ENCODE peak calls at places on chromosomes 16 and 17, in ten cellular contexts. One of them, this sample, is unnamed.

GRCh38 chr17:72445055-72445991 is 324.5 kb downstream of the SOX9 start:
- ATAC-seq in RWPE2: no peak
- ATAC-seq in effector memory CD8-positive, alpha-beta T cell: no peak
- ATAC-seq in gastroesophageal sphincter: no peak
- ATAC-seq in CD4-positive, alpha-beta T cell: no peak
- ATAC-seq in stimulated activated naive CD8-positive, alpha-beta T cell treated with anti-CD3 and anti-CD28 coated beads, Interleukin-15, Interleukin-2, amounts not matched to agents 100 U/mL and 50 U/mL, for 24 hours: no peak
- ATAC-seq in CD4-positive, CD25-positive, alpha-beta regulatory T cell: no peak
- ATAC-seq in activated CD8-positive, alpha-beta memory T cell treated with anti-CD3 and anti-CD28 coated beads, Interleukin-2, amount 10 ng/mL, durations not matched to agents 7 days and 5 days: no peak
- ATAC-seq in activated T-cell treated with anti-CD3 and anti-CD28 coated beads, Interleukin-2, amount 50 U/mL, for 4 hours: no peak
- ATAC-seq in activated CD4-positive, alpha-beta T cell treated with anti-CD3 and anti-CD28 coated beads for 36 hours: no peak
- ATAC-seq in this sample: no peak

GRCh38 chr17:4010754-4011153 is 46.5 kb upstream of the ATP2A3 start:
- ATAC-seq in effector memory CD8-positive, alpha-beta T cell: no peak
- ATAC-seq in activated T-cell treated with anti-CD3 and anti-CD28 coated beads, Interleukin-2, amount 50 U/mL, for 4 hours: no peak
- ATAC-seq in RWPE2: no peak
- ATAC-seq in CD4-positive, CD25-positive, alpha-beta regulatory T cell: no peak
- ATAC-seq in gastroesophageal sphincter: no peak
- ATAC-seq in CD4-positive, alpha-beta T cell: no peak
- ATAC-seq in stimulated activated naive CD8-positive, alpha-beta T cell treated with anti-CD3 and anti-CD28 coated beads, Interleukin-15, Interleukin-2, amounts not matched to agents 100 U/mL and 50 U/mL, for 24 hours: no peak
- ATAC-seq in activated CD8-positive, alpha-beta memory T cell treated with anti-CD3 and anti-CD28 coated beads, Interleukin-2, amount 10 ng/mL, durations not matched to agents 7 days and 5 days: no peak
- ATAC-seq in activated CD4-positive, alpha-beta T cell treated with anti-CD3 and anti-CD28 coated beads for 36 hours: no peak
- ATAC-seq in this sample: no peak

GRCh38 chr17:4327638-4328037 is 38.8 kb downstream of the UBE2G1 start:
- ATAC-seq in CD4-positive, alpha-beta T cell: no peak
- ATAC-seq in RWPE2: peak
- ATAC-seq in activated T-cell treated with anti-CD3 and anti-CD28 coated beads, Interleukin-2, amount 50 U/mL, for 4 hours: no peak
- ATAC-seq in stimulated activated naive CD8-positive, alpha-beta T cell treated with anti-CD3 and anti-CD28 coated beads, Interleukin-15, Interleukin-2, amounts not matched to agents 100 U/mL and 50 U/mL, for 24 hours: no peak
- ATAC-seq in activated CD8-positive, alpha-beta memory T cell treated with anti-CD3 and anti-CD28 coated beads, Interleukin-2, amount 10 ng/mL, durations not matched to agents 7 days and 5 days: no peak
- ATAC-seq in activated CD4-positive, alpha-beta T cell treated with anti-CD3 and anti-CD28 coated beads for 36 hours: no peak
- ATAC-seq in effector memory CD8-positive, alpha-beta T cell: no peak
- ATAC-seq in gastroesophageal sphincter: peak
- ATAC-seq in CD4-positive, CD25-positive, alpha-beta regulatory T cell: no peak
- ATAC-seq in this sample: peak

GRCh38 chr17:40447148-40447644 is 3.9 kb downstream of the IGFBP4 start:
- ATAC-seq in activated CD8-positive, alpha-beta memory T cell treated with anti-CD3 and anti-CD28 coated beads, Interleukin-2, amount 10 ng/mL, durations not matched to agents 7 days and 5 days: no peak
- ATAC-seq in CD4-positive, CD25-positive, alpha-beta regulatory T cell: no peak
- ATAC-seq in gastroesophageal sphincter: peak
- ATAC-seq in CD4-positive, alpha-beta T cell: no peak
- ATAC-seq in RWPE2: no peak
- ATAC-seq in stimulated activated naive CD8-positive, alpha-beta T cell treated with anti-CD3 and anti-CD28 coated beads, Interleukin-15, Interleukin-2, amounts not matched to agents 100 U/mL and 50 U/mL, for 24 hours: no peak
- ATAC-seq in activated CD4-positive, alpha-beta T cell treated with anti-CD3 and anti-CD28 coated beads for 36 hours: no peak
- ATAC-seq in effector memory CD8-positive, alpha-beta T cell: no peak
- ATAC-seq in activated T-cell treated with anti-CD3 and anti-CD28 coated beads, Interleukin-2, amount 50 U/mL, for 4 hours: no peak
- ATAC-seq in this sample: no peak

GRCh38 chr17:82235775-82236141 is 6.9 kb downstream of the SLC16A3 start:
- ATAC-seq in activated CD8-positive, alpha-beta memory T cell treated with anti-CD3 and anti-CD28 coated beads, Interleukin-2, amount 10 ng/mL, durations not matched to agents 7 days and 5 days: no peak
- ATAC-seq in CD4-positive, alpha-beta T cell: no peak
- ATAC-seq in effector memory CD8-positive, alpha-beta T cell: no peak
- ATAC-seq in gastroesophageal sphincter: no peak
- ATAC-seq in CD4-positive, CD25-positive, alpha-beta regulatory T cell: no peak
- ATAC-seq in RWPE2: peak
- ATAC-seq in activated T-cell treated with anti-CD3 and anti-CD28 coated beads, Interleukin-2, amount 50 U/mL, for 4 hours: no peak
- ATAC-seq in activated CD4-positive, alpha-beta T cell treated with anti-CD3 and anti-CD28 coated beads for 36 hours: no peak
- ATAC-seq in stimulated activated naive CD8-positive, alpha-beta T cell treated with anti-CD3 and anti-CD28 coated beads, Interleukin-15, Interleukin-2, amounts not matched to agents 100 U/mL and 50 U/mL, for 24 hours: no peak
- ATAC-seq in this sample: peak

GRCh38 chr16:46932802-46933201 is 40.7 kb downstream of the DNAJA2 start:
- ATAC-seq in effector memory CD8-positive, alpha-beta T cell: no peak
- ATAC-seq in activated CD8-positive, alpha-beta memory T cell treated with anti-CD3 and anti-CD28 coated beads, Interleukin-2, amount 10 ng/mL, durations not matched to agents 7 days and 5 days: no peak
- ATAC-seq in gastroesophageal sphincter: no peak
- ATAC-seq in stimulated activated naive CD8-positive, alpha-beta T cell treated with anti-CD3 and anti-CD28 coated beads, Interleukin-15, Interleukin-2, amounts not matched to agents 100 U/mL and 50 U/mL, for 24 hours: no peak
- ATAC-seq in CD4-positive, CD25-positive, alpha-beta regulatory T cell: no peak
- ATAC-seq in activated T-cell treated with anti-CD3 and anti-CD28 coated beads, Interleukin-2, amount 50 U/mL, for 4 hours: no peak
- ATAC-seq in activated CD4-positive, alpha-beta T cell treated with anti-CD3 and anti-CD28 coated beads for 36 hours: no peak
- ATAC-seq in CD4-positive, alpha-beta T cell: no peak
- ATAC-seq in RWPE2: peak
- ATAC-seq in this sample: peak

GRCh38 chr17:6752068-6752909 is 3.6 kb upstream of the XAF1 start:
- ATAC-seq in RWPE2: peak
- ATAC-seq in CD4-positive, CD25-positive, alpha-beta regulatory T cell: no peak
- ATAC-seq in gastroesophageal sphincter: peak
- ATAC-seq in activated T-cell treated with anti-CD3 and anti-CD28 coated beads, Interleukin-2, amount 50 U/mL, for 4 hours: no peak
- ATAC-seq in activated CD8-positive, alpha-beta memory T cell treated with anti-CD3 and anti-CD28 coated beads, Interleukin-2, amount 10 ng/mL, durations not matched to agents 7 days and 5 days: no peak
- ATAC-seq in effector memory CD8-positive, alpha-beta T cell: peak
- ATAC-seq in activated CD4-positive, alpha-beta T cell treated with anti-CD3 and anti-CD28 coated beads for 36 hours: no peak
- ATAC-seq in stimulated activated naive CD8-positive, alpha-beta T cell treated with anti-CD3 and anti-CD28 coated beads, Interleukin-15, Interleukin-2, amounts not matched to agents 100 U/mL and 50 U/mL, for 24 hours: no peak
- ATAC-seq in CD4-positive, alpha-beta T cell: no peak
- ATAC-seq in this sample: peak

GRCh38 chr16:9260665-9261064 is 169.2 kb downstream of the HAPSTR1 start:
- ATAC-seq in CD4-positive, alpha-beta T cell: no peak
- ATAC-seq in RWPE2: no peak
- ATAC-seq in CD4-positive, CD25-positive, alpha-beta regulatory T cell: no peak
- ATAC-seq in activated CD8-positive, alpha-beta memory T cell treated with anti-CD3 and anti-CD28 coated beads, Interleukin-2, amount 10 ng/mL, durations not matched to agents 7 days and 5 days: no peak
- ATAC-seq in activated CD4-positive, alpha-beta T cell treated with anti-CD3 and anti-CD28 coated beads for 36 hours: no peak
- ATAC-seq in gastroesophageal sphincter: no peak
- ATAC-seq in activated T-cell treated with anti-CD3 and anti-CD28 coated beads, Interleukin-2, amount 50 U/mL, for 4 hours: no peak
- ATAC-seq in effector memory CD8-positive, alpha-beta T cell: no peak
- ATAC-seq in stimulated activated naive CD8-positive, alpha-beta T cell treated with anti-CD3 and anti-CD28 coated beads, Interleukin-15, Interleukin-2, amounts not matched to agents 100 U/mL and 50 U/mL, for 24 hours: no peak
- ATAC-seq in this sample: no peak

GRCh38 chr17:79669861-79670260 is 59.0 kb upstream of the RBFOX3 start:
- ATAC-seq in activated CD8-positive, alpha-beta memory T cell treated with anti-CD3 and anti-CD28 coated beads, Interleukin-2, amount 10 ng/mL, durations not matched to agents 7 days and 5 days: no peak
- ATAC-seq in CD4-positive, CD25-positive, alpha-beta regulatory T cell: no peak
- ATAC-seq in activated CD4-positive, alpha-beta T cell treated with anti-CD3 and anti-CD28 coated beads for 36 hours: no peak
- ATAC-seq in effector memory CD8-positive, alpha-beta T cell: no peak
- ATAC-seq in CD4-positive, alpha-beta T cell: no peak
- ATAC-seq in RWPE2: no peak
- ATAC-seq in activated T-cell treated with anti-CD3 and anti-CD28 coated beads, Interleukin-2, amount 50 U/mL, for 4 hours: no peak
- ATAC-seq in stimulated activated naive CD8-positive, alpha-beta T cell treated with anti-CD3 and anti-CD28 coated beads, Interleukin-15, Interleukin-2, amounts not matched to agents 100 U/mL and 50 U/mL, for 24 hours: no peak
- ATAC-seq in gastroesophageal sphincter: no peak
- ATAC-seq in this sample: no peak

GRCh38 chr17:40576113-40576740 is 11.0 kb upstream of the CCR7 start:
- ATAC-seq in gastroesophageal sphincter: no peak
- ATAC-seq in activated T-cell treated with anti-CD3 and anti-CD28 coated beads, Interleukin-2, amount 50 U/mL, for 4 hours: peak
- ATAC-seq in CD4-positive, alpha-beta T cell: peak
- ATAC-seq in stimulated activated naive CD8-positive, alpha-beta T cell treated with anti-CD3 and anti-CD28 coated beads, Interleukin-15, Interleukin-2, amounts not matched to agents 100 U/mL and 50 U/mL, for 24 hours: no peak
- ATAC-seq in activated CD4-positive, alpha-beta T cell treated with anti-CD3 and anti-CD28 coated beads for 36 hours: no peak
- ATAC-seq in activated CD8-positive, alpha-beta memory T cell treated with anti-CD3 and anti-CD28 coated beads, Interleukin-2, amount 10 ng/mL, durations not matched to agents 7 days and 5 days: no peak
- ATAC-seq in RWPE2: no peak
- ATAC-seq in CD4-positive, CD25-positive, alpha-beta regulatory T cell: peak
- ATAC-seq in effector memory CD8-positive, alpha-beta T cell: no peak
- ATAC-seq in this sample: peak

GRCh38 chr17:64147110-64148016 is 17.4 kb upstream of the ERN1 start:
- ATAC-seq in gastroesophageal sphincter: no peak
- ATAC-seq in activated CD4-positive, alpha-beta T cell treated with anti-CD3 and anti-CD28 coated beads for 36 hours: no peak
- ATAC-seq in CD4-positive, CD25-positive, alpha-beta regulatory T cell: no peak
- ATAC-seq in activated CD8-positive, alpha-beta memory T cell treated with anti-CD3 and anti-CD28 coated beads, Interleukin-2, amount 10 ng/mL, durations not matched to agents 7 days and 5 days: no peak
- ATAC-seq in stimulated activated naive CD8-positive, alpha-beta T cell treated with anti-CD3 and anti-CD28 coated beads, Interleukin-15, Interleukin-2, amounts not matched to agents 100 U/mL and 50 U/mL, for 24 hours: no peak
- ATAC-seq in activated T-cell treated with anti-CD3 and anti-CD28 coated beads, Interleukin-2, amount 50 U/mL, for 4 hours: no peak
- ATAC-seq in effector memory CD8-positive, alpha-beta T cell: no peak
- ATAC-seq in CD4-positive, alpha-beta T cell: no peak
- ATAC-seq in RWPE2: peak
- ATAC-seq in this sample: no peak

GRCh38 chr16:943971-944370 is 26.8 kb downstream of the LMF1 start:
- ATAC-seq in RWPE2: no peak
- ATAC-seq in CD4-positive, CD25-positive, alpha-beta regulatory T cell: no peak
- ATAC-seq in gastroesophageal sphincter: no peak
- ATAC-seq in activated CD4-positive, alpha-beta T cell treated with anti-CD3 and anti-CD28 coated beads for 36 hours: no peak
- ATAC-seq in CD4-positive, alpha-beta T cell: no peak
- ATAC-seq in stimulated activated naive CD8-positive, alpha-beta T cell treated with anti-CD3 and anti-CD28 coated beads, Interleukin-15, Interleukin-2, amounts not matched to agents 100 U/mL and 50 U/mL, for 24 hours: no peak
- ATAC-seq in effector memory CD8-positive, alpha-beta T cell: no peak
- ATAC-seq in activated CD8-positive, alpha-beta memory T cell treated with anti-CD3 and anti-CD28 coated beads, Interleukin-2, amount 10 ng/mL, durations not matched to agents 7 days and 5 days: no peak
- ATAC-seq in activated T-cell treated with anti-CD3 and anti-CD28 coated beads, Interleukin-2, amount 50 U/mL, for 4 hours: no peak
- ATAC-seq in this sample: no peak

GRCh38 chr16:58678716-58679115 is 5.9 kb downstream of the SLC38A7 start:
- ATAC-seq in CD4-positive, alpha-beta T cell: no peak
- ATAC-seq in RWPE2: peak
- ATAC-seq in effector memory CD8-positive, alpha-beta T cell: no peak
- ATAC-seq in stimulated activated naive CD8-positive, alpha-beta T cell treated with anti-CD3 and anti-CD28 coated beads, Interleukin-15, Interleukin-2, amounts not matched to agents 100 U/mL and 50 U/mL, for 24 hours: no peak
- ATAC-seq in activated CD4-positive, alpha-beta T cell treated with anti-CD3 and anti-CD28 coated beads for 36 hours: no peak
- ATAC-seq in activated CD8-positive, alpha-beta memory T cell treated with anti-CD3 and anti-CD28 coated beads, Interleukin-2, amount 10 ng/mL, durations not matched to agents 7 days and 5 days: no peak
- ATAC-seq in gastroesophageal sphincter: no peak
- ATAC-seq in CD4-positive, CD25-positive, alpha-beta regulatory T cell: no peak
- ATAC-seq in activated T-cell treated with anti-CD3 and anti-CD28 coated beads, Interleukin-2, amount 50 U/mL, for 4 hours: no peak
- ATAC-seq in this sample: peak

GRCh38 chr16:24523569-24523968 is 15.8 kb upstream of the RBBP6 start:
- ATAC-seq in CD4-positive, alpha-beta T cell: no peak
- ATAC-seq in RWPE2: peak
- ATAC-seq in activated CD8-positive, alpha-beta memory T cell treated with anti-CD3 and anti-CD28 coated beads, Interleukin-2, amount 10 ng/mL, durations not matched to agents 7 days and 5 days: no peak
- ATAC-seq in CD4-positive, CD25-positive, alpha-beta regulatory T cell: no peak
- ATAC-seq in effector memory CD8-positive, alpha-beta T cell: no peak
- ATAC-seq in stimulated activated naive CD8-positive, alpha-beta T cell treated with anti-CD3 and anti-CD28 coated beads, Interleukin-15, Interleukin-2, amounts not matched to agents 100 U/mL and 50 U/mL, for 24 hours: no peak
- ATAC-seq in activated CD4-positive, alpha-beta T cell treated with anti-CD3 and anti-CD28 coated beads for 36 hours: no peak
- ATAC-seq in gastroesophageal sphincter: no peak
- ATAC-seq in activated T-cell treated with anti-CD3 and anti-CD28 coated beads, Interleukin-2, amount 50 U/mL, for 4 hours: no peak
- ATAC-seq in this sample: peak

GRCh38 chr16:11986521-11987057 is 10.1 kb downstream of the SNX29 start:
- ATAC-seq in gastroesophageal sphincter: no peak
- ATAC-seq in CD4-positive, alpha-beta T cell: no peak
- ATAC-seq in activated CD4-positive, alpha-beta T cell treated with anti-CD3 and anti-CD28 coated beads for 36 hours: no peak
- ATAC-seq in CD4-positive, CD25-positive, alpha-beta regulatory T cell: no peak
- ATAC-seq in activated CD8-positive, alpha-beta memory T cell treated with anti-CD3 and anti-CD28 coated beads, Interleukin-2, amount 10 ng/mL, durations not matched to agents 7 days and 5 days: no peak
- ATAC-seq in activated T-cell treated with anti-CD3 and anti-CD28 coated beads, Interleukin-2, amount 50 U/mL, for 4 hours: no peak
- ATAC-seq in stimulated activated naive CD8-positive, alpha-beta T cell treated with anti-CD3 and anti-CD28 coated beads, Interleukin-15, Interleukin-2, amounts not matched to agents 100 U/mL and 50 U/mL, for 24 hours: no peak
- ATAC-seq in effector memory CD8-positive, alpha-beta T cell: no peak
- ATAC-seq in RWPE2: no peak
- ATAC-seq in this sample: no peak

GRCh38 chr16:11629071-11630030 is 38.9 kb upstream of the SNN start:
- ATAC-seq in activated CD8-positive, alpha-beta memory T cell treated with anti-CD3 and anti-CD28 coated beads, Interleukin-2, amount 10 ng/mL, durations not matched to agents 7 days and 5 days: no peak
- ATAC-seq in CD4-positive, CD25-positive, alpha-beta regulatory T cell: no peak
- ATAC-seq in stimulated activated naive CD8-positive, alpha-beta T cell treated with anti-CD3 and anti-CD28 coated beads, Interleukin-15, Interleukin-2, amounts not matched to agents 100 U/mL and 50 U/mL, for 24 hours: peak
- ATAC-seq in RWPE2: no peak
- ATAC-seq in activated T-cell treated with anti-CD3 and anti-CD28 coated beads, Interleukin-2, amount 50 U/mL, for 4 hours: peak
- ATAC-seq in gastroesophageal sphincter: peak
- ATAC-seq in effector memory CD8-positive, alpha-beta T cell: no peak
- ATAC-seq in activated CD4-positive, alpha-beta T cell treated with anti-CD3 and anti-CD28 coated beads for 36 hours: peak
- ATAC-seq in CD4-positive, alpha-beta T cell: peak
- ATAC-seq in this sample: no peak

GRCh38 chr16:69485361-69485760 is 60.9 kb downstream of the CYB5B start:
- ATAC-seq in gastroesophageal sphincter: no peak
- ATAC-seq in activated CD8-positive, alpha-beta memory T cell treated with anti-CD3 and anti-CD28 coated beads, Interleukin-2, amount 10 ng/mL, durations not matched to agents 7 days and 5 days: no peak
- ATAC-seq in RWPE2: no peak
- ATAC-seq in CD4-positive, alpha-beta T cell: no peak
- ATAC-seq in activated CD4-positive, alpha-beta T cell treated with anti-CD3 and anti-CD28 coated beads for 36 hours: no peak
- ATAC-seq in effector memory CD8-positive, alpha-beta T cell: no peak
- ATAC-seq in activated T-cell treated with anti-CD3 and anti-CD28 coated beads, Interleukin-2, amount 50 U/mL, for 4 hours: no peak
- ATAC-seq in CD4-positive, CD25-positive, alpha-beta regulatory T cell: no peak
- ATAC-seq in stimulated activated naive CD8-positive, alpha-beta T cell treated with anti-CD3 and anti-CD28 coated beads, Interleukin-15, Interleukin-2, amounts not matched to agents 100 U/mL and 50 U/mL, for 24 hours: no peak
- ATAC-seq in this sample: no peak

GRCh38 chr17:17824780-17825614 is 11.8 kb downstream of the SREBF1 start:
- ATAC-seq in stimulated activated naive CD8-positive, alpha-beta T cell treated with anti-CD3 and anti-CD28 coated beads, Interleukin-15, Interleukin-2, amounts not matched to agents 100 U/mL and 50 U/mL, for 24 hours: no peak
- ATAC-seq in CD4-positive, alpha-beta T cell: no peak
- ATAC-seq in effector memory CD8-positive, alpha-beta T cell: no peak
- ATAC-seq in activated T-cell treated with anti-CD3 and anti-CD28 coated beads, Interleukin-2, amount 50 U/mL, for 4 hours: no peak
- ATAC-seq in activated CD4-positive, alpha-beta T cell treated with anti-CD3 and anti-CD28 coated beads for 36 hours: no peak
- ATAC-seq in gastroesophageal sphincter: no peak
- ATAC-seq in CD4-positive, CD25-positive, alpha-beta regulatory T cell: no peak
- ATAC-seq in activated CD8-positive, alpha-beta memory T cell treated with anti-CD3 and anti-CD28 coated beads, Interleukin-2, amount 10 ng/mL, durations not matched to agents 7 days and 5 days: no peak
- ATAC-seq in RWPE2: no peak
- ATAC-seq in this sample: no peak

GRCh38 chr16:57672416-57672815 is 4.3 kb downstream of the ADGRG3 start:
- ATAC-seq in CD4-positive, CD25-positive, alpha-beta regulatory T cell: no peak
- ATAC-seq in activated T-cell treated with anti-CD3 and anti-CD28 coated beads, Interleukin-2, amount 50 U/mL, for 4 hours: no peak
- ATAC-seq in RWPE2: no peak
- ATAC-seq in CD4-positive, alpha-beta T cell: no peak
- ATAC-seq in stimulated activated naive CD8-positive, alpha-beta T cell treated with anti-CD3 and anti-CD28 coated beads, Interleukin-15, Interleukin-2, amounts not matched to agents 100 U/mL and 50 U/mL, for 24 hours: no peak
- ATAC-seq in effector memory CD8-positive, alpha-beta T cell: no peak
- ATAC-seq in gastroesophageal sphincter: no peak
- ATAC-seq in activated CD4-positive, alpha-beta T cell treated with anti-CD3 and anti-CD28 coated beads for 36 hours: no peak
- ATAC-seq in activated CD8-positive, alpha-beta memory T cell treated with anti-CD3 and anti-CD28 coated beads, Interleukin-2, amount 10 ng/mL, durations not matched to agents 7 days and 5 days: no peak
- ATAC-seq in this sample: no peak

GRCh38 chr16:85575910-85576309 is 37.2 kb upstream of the GSE1 start:
- ATAC-seq in CD4-positive, CD25-positive, alpha-beta regulatory T cell: no peak
- ATAC-seq in activated T-cell treated with anti-CD3 and anti-CD28 coated beads, Interleukin-2, amount 50 U/mL, for 4 hours: no peak
- ATAC-seq in activated CD8-positive, alpha-beta memory T cell treated with anti-CD3 and anti-CD28 coated beads, Interleukin-2, amount 10 ng/mL, durations not matched to agents 7 days and 5 days: no peak
- ATAC-seq in effector memory CD8-positive, alpha-beta T cell: no peak
- ATAC-seq in activated CD4-positive, alpha-beta T cell treated with anti-CD3 and anti-CD28 coated beads for 36 hours: no peak
- ATAC-seq in RWPE2: no peak
- ATAC-seq in CD4-positive, alpha-beta T cell: no peak
- ATAC-seq in stimulated activated naive CD8-positive, alpha-beta T cell treated with anti-CD3 and anti-CD28 coated beads, Interleukin-15, Interleukin-2, amounts not matched to agents 100 U/mL and 50 U/mL, for 24 hours: no peak
- ATAC-seq in gastroesophageal sphincter: no peak
- ATAC-seq in this sample: no peak

GRCh38 chr16:15874745-15875314 is 13.6 kb downstream of the CEP20 start:
- ATAC-seq in activated CD8-positive, alpha-beta memory T cell treated with anti-CD3 and anti-CD28 coated beads, Interleukin-2, amount 10 ng/mL, durations not matched to agents 7 days and 5 days: no peak
- ATAC-seq in CD4-positive, CD25-positive, alpha-beta regulatory T cell: no peak
- ATAC-seq in gastroesophageal sphincter: peak
- ATAC-seq in RWPE2: peak
- ATAC-seq in stimulated activated naive CD8-positive, alpha-beta T cell treated with anti-CD3 and anti-CD28 coated beads, Interleukin-15, Interleukin-2, amounts not matched to agents 100 U/mL and 50 U/mL, for 24 hours: no peak
- ATAC-seq in effector memory CD8-positive, alpha-beta T cell: no peak
- ATAC-seq in activated CD4-positive, alpha-beta T cell treated with anti-CD3 and anti-CD28 coated beads for 36 hours: no peak
- ATAC-seq in activated T-cell treated with anti-CD3 and anti-CD28 coated beads, Interleukin-2, amount 50 U/mL, for 4 hours: no peak
- ATAC-seq in CD4-positive, alpha-beta T cell: no peak
- ATAC-seq in this sample: peak

GRCh38 chr17:80770881-80771611 is 220.6 kb upstream of the CHMP6 start:
- ATAC-seq in effector memory CD8-positive, alpha-beta T cell: no peak
- ATAC-seq in CD4-positive, CD25-positive, alpha-beta regulatory T cell: no peak
- ATAC-seq in stimulated activated naive CD8-positive, alpha-beta T cell treated with anti-CD3 and anti-CD28 coated beads, Interleukin-15, Interleukin-2, amounts not matched to agents 100 U/mL and 50 U/mL, for 24 hours: no peak
- ATAC-seq in gastroesophageal sphincter: no peak
- ATAC-seq in activated T-cell treated with anti-CD3 and anti-CD28 coated beads, Interleukin-2, amount 50 U/mL, for 4 hours: no peak
- ATAC-seq in RWPE2: no peak
- ATAC-seq in CD4-positive, alpha-beta T cell: no peak
- ATAC-seq in activated CD4-positive, alpha-beta T cell treated with anti-CD3 and anti-CD28 coated beads for 36 hours: no peak
- ATAC-seq in activated CD8-positive, alpha-beta memory T cell treated with anti-CD3 and anti-CD28 coated beads, Interleukin-2, amount 10 ng/mL, durations not matched to agents 7 days and 5 days: no peak
- ATAC-seq in this sample: no peak

GRCh38 chr17:43650471-43650870 is 11.3 kb downstream of the MEOX1 start:
- ATAC-seq in activated CD4-positive, alpha-beta T cell treated with anti-CD3 and anti-CD28 coated beads for 36 hours: no peak
- ATAC-seq in activated T-cell treated with anti-CD3 and anti-CD28 coated beads, Interleukin-2, amount 50 U/mL, for 4 hours: no peak
- ATAC-seq in stimulated activated naive CD8-positive, alpha-beta T cell treated with anti-CD3 and anti-CD28 coated beads, Interleukin-15, Interleukin-2, amounts not matched to agents 100 U/mL and 50 U/mL, for 24 hours: no peak
- ATAC-seq in activated CD8-positive, alpha-beta memory T cell treated with anti-CD3 and anti-CD28 coated beads, Interleukin-2, amount 10 ng/mL, durations not matched to agents 7 days and 5 days: no peak
- ATAC-seq in gastroesophageal sphincter: no peak
- ATAC-seq in effector memory CD8-positive, alpha-beta T cell: no peak
- ATAC-seq in RWPE2: no peak
- ATAC-seq in CD4-positive, alpha-beta T cell: no peak
- ATAC-seq in CD4-positive, CD25-positive, alpha-beta regulatory T cell: no peak
- ATAC-seq in this sample: no peak